ENCODE peak calls at places on chromosome 12, in four cellular contexts. One of them, this sample, is unnamed.

GRCh38 chr12:106883421-106883820 is 72.3 kb upstream of the TMEM263 start:
- DNase-seq in right lobe of liver: no peak
- DNase-seq in SK-N-SH: no peak
- DNase-seq in Caco-2: no peak
- DNase-seq in this sample: no peak

GRCh38 chr12:42483534-42483857 is 106.0 kb downstream of the PRICKLE1 start:
- DNase-seq in right lobe of liver: peak; percentile 31
- DNase-seq in SK-N-SH: peak; percentile 87
- DNase-seq in Caco-2: no peak
- DNase-seq in this sample: peak; percentile 42

GRCh38 chr12:49877066-49877465 is 26.6 kb downstream of the FAIM2 start:
- DNase-seq in right lobe of liver: no peak
- DNase-seq in SK-N-SH: no peak
- DNase-seq in Caco-2: no peak
- DNase-seq in this sample: no peak

GRCh38 chr12:31004666-31005065 is 69.0 kb upstream of the DDX11 start:
- DNase-seq in right lobe of liver: no peak
- DNase-seq in SK-N-SH: no peak
- DNase-seq in Caco-2: no peak
- DNase-seq in this sample: no peak

GRCh38 chr12:45178771-45179170 is 37.1 kb upstream of the ANO6 start:
- DNase-seq in right lobe of liver: no peak
- DNase-seq in SK-N-SH: no peak
- DNase-seq in Caco-2: no peak
- DNase-seq in this sample: no peak

GRCh38 chr12:96719671-96720362 is 187.2 kb upstream of the NEDD1 start:
- DNase-seq in right lobe of liver: no peak
- DNase-seq in SK-N-SH: no peak
- DNase-seq in Caco-2: no peak
- DNase-seq in this sample: no peak

GRCh38 chr12:9132008-9132535 is 16.4 kb upstream of the A2M start:
- DNase-seq in right lobe of liver: no peak
- DNase-seq in SK-N-SH: no peak
- DNase-seq in Caco-2: peak; percentile 73
- DNase-seq in this sample: no peak

GRCh38 chr12:94208433-94208921 is 60.1 kb downstream of the PLXNC1 start:
- DNase-seq in right lobe of liver: no peak
- DNase-seq in SK-N-SH: no peak
- DNase-seq in Caco-2: no peak
- DNase-seq in this sample: no peak

GRCh38 chr12:90084018-90084417 is 375.4 kb upstream of the ATP2B1 start:
- DNase-seq in right lobe of liver: no peak
- DNase-seq in SK-N-SH: no peak
- DNase-seq in Caco-2: no peak
- DNase-seq in this sample: no peak

GRCh38 chr12:22539055-22539454 is 5.3 kb downstream of the C2CD5 start:
- DNase-seq in right lobe of liver: no peak
- DNase-seq in SK-N-SH: no peak
- DNase-seq in Caco-2: no peak
- DNase-seq in this sample: no peak

GRCh38 chr12:109174468-109174867 is 58.1 kb downstream of the ACACB start:
- DNase-seq in right lobe of liver: no peak
- DNase-seq in SK-N-SH: no peak
- DNase-seq in Caco-2: no peak
- DNase-seq in this sample: no peak

GRCh38 chr12:92404921-92405320 is 259.3 kb upstream of the BTG1 start:
- DNase-seq in right lobe of liver: no peak
- DNase-seq in SK-N-SH: no peak
- DNase-seq in Caco-2: no peak
- DNase-seq in this sample: no peak

GRCh38 chr12:92404259-92404894 is 258.7 kb upstream of the BTG1 start:
- DNase-seq in right lobe of liver: no peak
- DNase-seq in SK-N-SH: no peak
- DNase-seq in Caco-2: no peak
- DNase-seq in this sample: no peak

GRCh38 chr12:92402415-92402814 is 256.8 kb upstream of the BTG1 start:
- DNase-seq in right lobe of liver: no peak
- DNase-seq in SK-N-SH: no peak
- DNase-seq in Caco-2: no peak
- DNase-seq in this sample: no peak

GRCh38 chr12:92400006-92400405 is 254.4 kb upstream of the BTG1 start:
- DNase-seq in right lobe of liver: no peak
- DNase-seq in SK-N-SH: no peak
- DNase-seq in Caco-2: no peak
- DNase-seq in this sample: no peak

DNA sequence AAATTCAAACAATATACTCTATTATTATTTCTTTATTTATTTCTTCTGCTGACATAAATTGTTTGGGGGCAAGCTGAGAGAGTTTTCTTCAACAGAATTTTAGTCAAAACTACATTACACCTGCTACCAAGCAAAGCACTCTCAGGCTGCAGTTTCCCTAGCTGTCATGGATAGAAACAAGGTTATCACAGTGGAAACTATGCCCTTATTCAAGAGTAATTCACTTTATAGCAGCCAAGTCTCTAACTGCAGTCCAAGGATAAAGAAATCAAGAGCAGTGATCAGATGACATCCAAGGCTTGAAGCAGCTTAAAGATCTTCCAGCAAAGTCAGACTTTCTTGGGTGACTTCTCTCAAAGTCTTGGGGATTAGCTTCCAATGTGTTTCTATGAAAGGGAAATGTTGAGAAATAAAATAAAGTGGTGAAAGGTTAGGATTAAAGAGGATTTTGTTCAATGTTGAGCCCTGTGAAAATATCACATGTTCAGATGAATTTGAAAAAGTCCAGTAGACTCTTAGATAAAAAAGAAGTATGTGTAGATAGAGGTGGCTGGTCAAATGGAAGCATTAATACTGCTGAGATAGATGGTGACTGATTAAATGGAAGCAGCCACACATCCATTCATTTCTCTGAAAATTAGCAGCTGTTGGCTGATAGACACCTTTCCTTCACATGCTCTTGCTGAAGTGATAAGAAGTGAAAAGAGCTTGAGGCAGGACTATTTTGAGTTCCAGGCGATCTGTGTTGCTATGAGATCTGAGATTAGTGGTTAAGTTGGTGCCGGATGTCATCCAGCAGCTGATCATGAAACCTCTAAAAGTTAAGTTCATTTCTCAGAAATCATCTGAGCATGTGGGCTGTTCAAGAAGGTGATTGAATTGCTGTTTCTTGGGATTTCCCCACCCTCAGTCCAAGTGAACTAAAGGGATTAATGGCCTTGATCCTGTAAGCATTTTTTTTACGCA is 257.8 kb upstream of the BTG1 start:
- DNase-seq in right lobe of liver: no peak
- DNase-seq in SK-N-SH: no peak
- DNase-seq in Caco-2: no peak
- DNase-seq in this sample: no peak
- H3K4me3 ChIP-seq in right lobe of liver: no peak overlapping the region
- H3K4me3 ChIP-seq in SK-N-SH: no peak overlapping the region
- H3K4me3 ChIP-seq in Caco-2: no peak overlapping the region
- H3K4me3 ChIP-seq in this sample: no peak overlapping the region

DNA sequence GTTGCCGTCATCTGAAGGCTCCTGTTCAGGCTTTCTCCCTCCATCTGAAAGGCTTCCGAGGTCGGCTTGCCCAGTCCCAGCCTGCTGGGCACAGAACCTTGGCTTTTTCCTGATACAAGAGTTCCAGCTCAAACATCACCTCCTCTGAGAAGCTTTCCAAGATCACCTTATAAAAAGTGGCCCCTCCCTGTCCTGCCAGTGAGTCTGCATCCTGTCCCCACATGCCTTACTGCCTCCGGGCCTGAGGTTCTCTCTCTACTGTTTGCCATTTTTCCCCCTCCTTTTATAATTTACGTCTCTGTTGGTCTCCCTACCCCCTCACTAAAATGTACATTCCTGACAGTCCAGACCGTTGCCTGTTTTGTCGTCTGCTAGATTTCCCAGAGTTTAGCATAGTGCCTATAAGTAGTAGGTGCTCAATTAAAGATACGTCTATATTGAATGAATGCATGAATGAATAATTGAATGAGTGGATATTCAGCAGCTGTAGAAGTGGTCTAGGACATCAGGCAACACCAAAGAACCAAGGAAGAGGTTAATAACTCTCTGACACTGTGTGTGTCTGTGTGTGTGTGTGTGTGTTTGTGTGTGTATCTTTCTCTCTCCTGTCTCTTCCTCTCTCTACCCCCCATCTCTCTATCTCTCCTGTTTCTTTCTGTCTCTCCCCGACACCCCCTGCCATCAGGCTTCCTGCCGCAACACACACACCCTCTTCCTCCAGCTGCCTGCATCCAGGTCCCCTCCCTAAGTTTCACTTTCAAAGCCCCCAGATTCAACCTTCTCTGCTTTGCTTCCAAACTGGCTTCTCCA is 119.7 kb upstream of the NCOR2 start:
- DNase-seq in right lobe of liver: no peak
- DNase-seq in SK-N-SH: no peak
- DNase-seq in Caco-2: no peak
- DNase-seq in this sample: no peak
- TF ChIP-seq CTCF in right lobe of liver: no peak
- TF ChIP-seq CTCF in SK-N-SH: no peak
- TF ChIP-seq CTCF in Caco-2: no peak
- TF ChIP-seq CTCF in this sample: no peak

DNA sequence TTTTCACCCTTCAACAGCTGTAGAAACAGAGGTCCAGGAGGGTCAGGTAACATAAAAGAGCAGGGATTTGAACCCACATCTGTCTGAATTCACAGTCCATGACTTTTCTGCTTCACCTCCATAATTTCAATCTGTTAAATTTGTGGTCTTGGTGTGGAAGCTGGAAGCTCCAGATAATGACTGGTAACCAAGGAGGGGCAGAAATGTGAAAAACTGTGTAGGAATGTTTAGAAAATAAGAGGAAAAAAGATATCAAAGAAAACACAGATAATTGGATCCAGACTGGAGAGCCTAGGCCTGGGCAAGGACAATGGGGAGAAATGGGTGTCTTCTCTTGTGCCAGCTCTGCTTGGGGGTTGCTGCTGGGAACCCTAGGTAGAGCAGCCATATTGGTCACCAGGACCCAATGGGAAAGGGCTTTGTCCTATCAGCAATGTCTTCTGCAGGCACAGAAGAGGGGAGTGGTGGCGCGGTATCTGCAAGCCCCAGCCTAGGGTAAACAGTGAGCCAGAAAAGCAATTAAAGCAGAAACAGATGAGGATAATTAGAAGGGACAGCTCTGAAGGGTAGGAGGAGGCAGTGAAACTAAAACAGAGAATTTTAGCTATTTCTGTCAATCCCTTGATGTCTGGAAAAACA is 54.3 kb upstream of the CCDC91 start:
- DNase-seq in right lobe of liver: no peak
- DNase-seq in SK-N-SH: no peak
- DNase-seq in Caco-2: no peak
- DNase-seq in this sample: no peak
- H3K4me3 ChIP-seq in right lobe of liver: no peak overlapping the region
- H3K4me3 ChIP-seq in SK-N-SH: no peak overlapping the region
- H3K4me3 ChIP-seq in Caco-2: no peak overlapping the region
- H3K4me3 ChIP-seq in this sample: no peak overlapping the region

DNA sequence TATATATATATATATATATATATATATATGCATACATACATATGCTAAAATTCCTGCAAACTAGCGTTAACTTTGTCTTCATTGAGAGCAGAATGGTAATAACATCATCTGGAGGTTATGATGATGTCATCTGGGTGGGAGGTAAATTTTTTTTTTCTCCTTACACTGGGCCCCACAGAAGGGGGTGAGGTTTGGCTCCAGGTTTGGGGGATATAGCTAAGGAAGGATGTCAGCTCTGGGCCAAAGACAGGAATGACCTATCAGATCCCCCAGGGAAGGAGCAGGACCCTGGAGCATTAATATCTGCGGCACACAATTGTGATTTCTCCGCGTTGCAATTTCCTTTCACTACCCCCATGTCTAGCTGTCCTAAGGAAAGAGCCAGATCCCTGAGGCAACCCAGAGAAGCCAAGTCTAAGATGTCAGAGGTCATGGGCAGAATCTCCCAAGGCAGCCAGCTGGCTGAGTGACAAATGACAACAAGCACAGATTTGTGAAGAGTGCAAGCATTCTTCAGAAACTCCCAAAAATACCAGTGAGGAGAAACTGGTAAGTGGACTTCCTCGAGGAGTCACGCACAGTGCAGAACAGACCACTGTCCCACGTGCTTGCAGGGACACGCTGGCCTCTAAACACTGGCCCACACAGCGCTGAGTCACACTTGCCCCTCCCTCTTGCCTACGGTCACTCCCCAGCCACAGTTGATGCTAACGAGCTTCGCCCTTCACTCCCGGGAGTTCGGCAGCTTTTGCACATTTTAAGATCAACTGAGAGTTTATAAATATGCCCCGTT is 9.9 kb downstream of the UBC start:
- DNase-seq in right lobe of liver: peak; percentile 90
- DNase-seq in SK-N-SH: peak; percentile 48
- DNase-seq in Caco-2: peak; percentile 82
- DNase-seq in this sample: peak; percentile 83
- TF ChIP-seq CTCF in right lobe of liver: no peak
- TF ChIP-seq CTCF in SK-N-SH: no peak
- TF ChIP-seq CTCF in Caco-2: no peak
- TF ChIP-seq CTCF in this sample: no peak

GRCh38 chr12:100168562-100168961 is 25.9 kb upstream of the BLTP3B start:
- DNase-seq in right lobe of liver: no peak
- DNase-seq in SK-N-SH: no peak
- DNase-seq in Caco-2: no peak
- DNase-seq in this sample: no peak

GRCh38 chr12:100164153-100164704 is 21.6 kb upstream of the BLTP3B start:
- DNase-seq in right lobe of liver: no peak
- DNase-seq in SK-N-SH: no peak
- DNase-seq in Caco-2: no peak
- DNase-seq in this sample: no peak

GRCh38 chr12:100163416-100164152 is 20.9 kb upstream of the BLTP3B start:
- DNase-seq in right lobe of liver: peak; percentile 82
- DNase-seq in SK-N-SH: peak; percentile 90
- DNase-seq in Caco-2: no peak
- DNase-seq in this sample: peak; percentile 81

GRCh38 chr12:100166232-100166631 is 23.6 kb upstream of the BLTP3B start:
- DNase-seq in right lobe of liver: no peak
- DNase-seq in SK-N-SH: no peak
- DNase-seq in Caco-2: no peak
- DNase-seq in this sample: no peak

DNA sequence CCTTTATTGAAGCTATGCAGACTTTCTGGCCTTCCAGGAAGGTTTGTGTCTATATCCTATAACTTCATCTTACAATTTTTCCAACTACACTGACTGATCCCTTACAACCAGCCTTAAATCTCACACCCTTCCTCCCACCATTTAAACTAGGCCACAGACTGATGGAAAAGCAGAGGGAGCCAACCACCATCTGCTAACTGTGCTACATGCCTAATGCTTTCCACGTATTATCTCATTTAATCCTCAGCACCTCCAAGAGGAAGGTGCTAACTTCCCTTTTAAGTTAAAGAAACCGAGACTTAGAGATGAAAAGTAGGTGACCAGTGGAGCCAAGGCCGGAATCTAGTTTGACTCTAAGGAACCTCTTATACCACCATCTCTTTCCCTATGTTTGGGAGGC is 22.7 kb upstream of the BLTP3B start:
- DNase-seq in right lobe of liver: no peak
- DNase-seq in SK-N-SH: no peak
- DNase-seq in Caco-2: no peak
- DNase-seq in this sample: no peak
- H3K4me3 ChIP-seq in right lobe of liver: no peak overlapping the region
- H3K4me3 ChIP-seq in SK-N-SH: no peak overlapping the region
- H3K4me3 ChIP-seq in Caco-2: no peak overlapping the region
- H3K4me3 ChIP-seq in this sample: no peak overlapping the region

GRCh38 chr12:46186088-46186487 is 82.8 kb downstream of the SLC38A1 start:
- DNase-seq in right lobe of liver: no peak
- DNase-seq in SK-N-SH: no peak
- DNase-seq in Caco-2: no peak
- DNase-seq in this sample: no peak
- TF ChIP-seq CTCF in right lobe of liver: no peak
- TF ChIP-seq CTCF in SK-N-SH: no peak
- TF ChIP-seq CTCF in Caco-2: no peak
- TF ChIP-seq CTCF in this sample: no peak